ENCODE peak calls at places on chromosome 9, in four cellular contexts. One of them, this sample, is unnamed.

GRCh38 chr9:98529841-98530240 is 178.9 kb downstream of the GABBR2 start:
- DNase-seq in CD4-positive, alpha-beta T cell: no peak
- DNase-seq in heart right ventricle: no peak
- DNase-seq in AG10803: no peak
- DNase-seq in this sample: no peak

GRCh38 chr9:92931606-92932005 is 15.7 kb upstream of the FGD3 start:
- DNase-seq in heart right ventricle: no peak
- DNase-seq in AG10803: no peak
- DNase-seq in CD4-positive, alpha-beta T cell: no peak
- DNase-seq in this sample: no peak

GRCh38 chr9:133148351-133149129 is 15.2 kb downstream of the GBGT1 start:
- DNase-seq in AG10803: peak; percentile 54
- DNase-seq in CD4-positive, alpha-beta T cell: peak; percentile 62
- DNase-seq in heart right ventricle: peak; percentile 70
- DNase-seq in this sample: peak; percentile 52

GRCh38 chr9:133510926-133511505 is 13.7 kb downstream of the MYMK start:
- DNase-seq in heart right ventricle: no peak
- DNase-seq in AG10803: no peak
- DNase-seq in CD4-positive, alpha-beta T cell: no peak
- DNase-seq in this sample: no peak

GRCh38 chr9:89116064-89116817 is 62.4 kb downstream of the SHC3 start:
- DNase-seq in AG10803: peak; percentile 93
- DNase-seq in CD4-positive, alpha-beta T cell: no peak
- DNase-seq in heart right ventricle: no peak
- DNase-seq in this sample: no peak

GRCh38 chr9:109401169-109401989 is 80.5 kb upstream of the EPB41L4B start:
- DNase-seq in AG10803: peak; percentile 25
- DNase-seq in heart right ventricle: no peak
- DNase-seq in CD4-positive, alpha-beta T cell: no peak
- DNase-seq in this sample: peak; percentile 23

GRCh38 chr9:110918316-110919054 is 119.8 kb downstream of the LPAR1 start:
- DNase-seq in CD4-positive, alpha-beta T cell: no peak
- DNase-seq in AG10803: peak; percentile 60
- DNase-seq in heart right ventricle: no peak
- DNase-seq in this sample: no peak

GRCh38 chr9:79641055-79641454 is 69.3 kb downstream of the TLE4 start:
- DNase-seq in heart right ventricle: no peak
- DNase-seq in CD4-positive, alpha-beta T cell: no peak
- DNase-seq in AG10803: peak; percentile 70
- DNase-seq in this sample: no peak

GRCh38 chr9:13186091-13186490 is 93.4 kb downstream of the MPDZ start:
- DNase-seq in heart right ventricle: no peak
- DNase-seq in CD4-positive, alpha-beta T cell: no peak
- DNase-seq in AG10803: no peak
- DNase-seq in this sample: no peak

GRCh38 chr9:32969270-32969669 is 32.2 kb downstream of the APTX start:
- DNase-seq in AG10803: peak; percentile 67
- DNase-seq in heart right ventricle: no peak
- DNase-seq in CD4-positive, alpha-beta T cell: no peak
- DNase-seq in this sample: no peak

GRCh38 chr9:9170735-9171134 is 1371.2 kb upstream of the DMAC1 start:
- DNase-seq in CD4-positive, alpha-beta T cell: no peak
- DNase-seq in heart right ventricle: no peak
- DNase-seq in AG10803: no peak
- DNase-seq in this sample: no peak

GRCh38 chr9:23739753-23740152 is 86.3 kb downstream of the ELAVL2 start:
- DNase-seq in heart right ventricle: no peak
- DNase-seq in AG10803: no peak
- DNase-seq in CD4-positive, alpha-beta T cell: no peak
- DNase-seq in this sample: no peak

GRCh38 chr9:5800969-5801738 is 31.8 kb downstream of the ERMP1 start:
- DNase-seq in CD4-positive, alpha-beta T cell: no peak
- DNase-seq in AG10803: peak; percentile 8
- DNase-seq in heart right ventricle: no peak
- DNase-seq in this sample: no peak

GRCh38 chr9:86368871-86369521 is 14.8 kb upstream of the TUT7 start:
- DNase-seq in CD4-positive, alpha-beta T cell: no peak
- DNase-seq in heart right ventricle: no peak
- DNase-seq in AG10803: peak; percentile 72
- DNase-seq in this sample: no peak

GRCh38 chr9:132164604-132165362 is 2.9 kb downstream of the NTNG2 start:
- DNase-seq in AG10803: peak; percentile 55
- DNase-seq in CD4-positive, alpha-beta T cell: no peak
- DNase-seq in heart right ventricle: no peak
- DNase-seq in this sample: no peak

GRCh38 chr9:98500337-98500919 is 208.3 kb downstream of the GABBR2 start:
- DNase-seq in heart right ventricle: no peak
- DNase-seq in CD4-positive, alpha-beta T cell: no peak
- DNase-seq in AG10803: no peak
- DNase-seq in this sample: no peak

DNA sequence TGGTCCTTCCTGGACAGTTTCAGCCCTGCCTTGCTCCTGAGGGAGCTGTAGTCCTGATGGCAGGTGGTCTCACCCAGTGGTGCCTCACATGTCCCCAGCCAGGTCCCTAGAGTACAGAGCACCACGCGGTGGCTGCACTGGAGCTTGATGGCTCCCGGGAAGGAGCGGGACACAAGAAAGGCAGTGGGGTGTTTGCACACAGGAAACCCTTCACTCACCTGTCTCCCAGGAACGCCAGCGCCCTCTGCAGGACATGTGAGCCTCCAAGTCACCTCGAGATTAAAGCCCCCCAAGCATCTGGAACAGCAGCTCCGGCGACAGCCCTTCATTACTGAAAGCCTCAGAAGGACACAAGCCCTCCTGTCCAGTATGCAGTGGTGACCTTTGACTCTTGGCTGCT is 19.9 kb upstream of the TMEM250 start:
- DNase-seq in heart right ventricle: no peak
- DNase-seq in AG10803: no peak
- DNase-seq in CD4-positive, alpha-beta T cell: peak; percentile 29
- DNase-seq in this sample: no peak
- TF ChIP-seq CTCF in heart right ventricle: peak; percentile 21
- TF ChIP-seq CTCF in AG10803: peak; percentile 20
- TF ChIP-seq CTCF in CD4-positive, alpha-beta T cell: no peak
- TF ChIP-seq CTCF in this sample: no peak

GRCh38 chr9:18208166-18209059 is 265.5 kb upstream of the ADAMTSL1 start:
- DNase-seq in AG10803: peak; percentile 41
- DNase-seq in CD4-positive, alpha-beta T cell: no peak
- DNase-seq in heart right ventricle: no peak
- DNase-seq in this sample: no peak
- TF ChIP-seq CTCF in AG10803: peak; percentile 71
- TF ChIP-seq CTCF in CD4-positive, alpha-beta T cell: no peak
- TF ChIP-seq CTCF in heart right ventricle: peak; percentile 53
- TF ChIP-seq CTCF in this sample: no peak

GRCh38 chr9:14428781-14429230 is 114.9 kb upstream of the NFIB start:
- DNase-seq in AG10803: peak; percentile 59
- DNase-seq in CD4-positive, alpha-beta T cell: peak; percentile 1
- DNase-seq in heart right ventricle: peak; percentile 64
- DNase-seq in this sample: peak; percentile 51
- TF ChIP-seq CTCF in AG10803: peak; percentile 78
- TF ChIP-seq CTCF in CD4-positive, alpha-beta T cell: peak; percentile 31
- TF ChIP-seq CTCF in heart right ventricle: peak; percentile 87
- TF ChIP-seq CTCF in this sample: no peak

GRCh38 chr9:121592265-121592664 is 59.2 kb upstream of the DAB2IP start:
- DNase-seq in CD4-positive, alpha-beta T cell: no peak
- DNase-seq in AG10803: no peak
- DNase-seq in heart right ventricle: no peak
- DNase-seq in this sample: no peak

GRCh38 chr9:121584421-121584820 is 67.0 kb upstream of the DAB2IP start:
- DNase-seq in AG10803: no peak
- DNase-seq in CD4-positive, alpha-beta T cell: no peak
- DNase-seq in heart right ventricle: no peak
- DNase-seq in this sample: no peak

GRCh38 chr9:121589961-121590360 is 61.5 kb upstream of the DAB2IP start:
- DNase-seq in CD4-positive, alpha-beta T cell: no peak
- DNase-seq in AG10803: no peak
- DNase-seq in heart right ventricle: no peak
- DNase-seq in this sample: no peak

GRCh38 chr9:121593066-121593465 is 58.4 kb upstream of the DAB2IP start:
- DNase-seq in AG10803: peak; percentile 13
- DNase-seq in CD4-positive, alpha-beta T cell: no peak
- DNase-seq in heart right ventricle: no peak
- DNase-seq in this sample: no peak

DNA sequence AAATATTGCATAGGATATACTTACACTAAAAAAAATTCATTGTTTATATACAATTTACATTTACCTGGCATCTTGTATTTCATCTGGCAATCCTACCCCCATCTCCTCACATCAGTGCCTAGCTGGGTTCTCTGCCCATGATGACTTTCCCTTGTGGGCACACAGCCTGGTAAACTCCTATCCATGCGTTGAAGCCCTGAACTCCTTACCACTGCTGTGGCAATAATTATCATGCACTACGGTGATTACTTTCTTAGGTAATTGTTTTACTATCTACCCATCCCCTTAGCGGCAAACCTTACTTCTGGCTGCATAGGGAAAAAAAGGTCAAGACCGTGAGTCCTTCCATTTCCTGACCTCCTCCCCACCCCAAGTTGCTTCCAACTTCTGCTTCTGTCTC is 63.6 kb upstream of the DAB2IP start:
- DNase-seq in CD4-positive, alpha-beta T cell: no peak
- DNase-seq in AG10803: no peak
- DNase-seq in heart right ventricle: no peak
- DNase-seq in this sample: no peak
- TF ChIP-seq CTCF in CD4-positive, alpha-beta T cell: no peak
- TF ChIP-seq CTCF in AG10803: no peak
- TF ChIP-seq CTCF in heart right ventricle: no peak
- TF ChIP-seq CTCF in this sample: no peak

GRCh38 chr9:96417051-96417586 is 1.1 kb downstream of the ZNF367 start:
- DNase-seq in heart right ventricle: peak; percentile 90
- DNase-seq in CD4-positive, alpha-beta T cell: peak; percentile 89
- DNase-seq in AG10803: peak; percentile 73
- DNase-seq in this sample: peak; percentile 86
- TF ChIP-seq CTCF in heart right ventricle: peak; percentile 38
- TF ChIP-seq CTCF in CD4-positive, alpha-beta T cell: no peak
- TF ChIP-seq CTCF in AG10803: peak; percentile 30
- TF ChIP-seq CTCF in this sample: no peak

This sample was measured in lower leg skin.